ENCODE peak calls at places on chromosome 9, in six cellular contexts. M is heart left ventricle, F is AG09309, S is AG10803, B is lower leg skin, O is skeletal muscle cell. V is an unnamed sample.

GRCh38 chr9:91060520-91061343 is 259.1 kb downstream of the SYK start:
- DNase-seq in B (peak), F (peak), S (peak), O (peak), M (no peak), V (peak)

GRCh38 chr9:6014668-6015270 is 655 bp downstream of the RANBP6 start:
- DNase-seq in O (peak), B (no peak), M (no peak), S (peak), F (no peak), V (peak)

GRCh38 chr9:125484632-125485282 is 222.3 kb downstream of the MAPKAP1 start:
- DNase-seq in O (no peak), S (peak), M (no peak), B (peak), F (no peak), V (peak)

GRCh38 chr9:7273575-7273974 is 515.8 kb downstream of the KDM4C start:
- DNase-seq in S (peak), F (peak), M (no peak), O (no peak), B (no peak), V (no peak)

GRCh38 chr9:89410709-89411111 is 87.2 kb downstream of the SEMA4D start:
- DNase-seq in S (no peak), M (no peak), F (no peak), B (no peak), O (no peak), V (no peak)

GRCh38 chr9:134317431-134318414 is 8.5 kb upstream of the RXRA start:
- DNase-seq in O (peak), B (no peak), S (peak), M (peak), F (no peak), V (peak)

GRCh38 chr9:105969672-105970071 is 275.3 kb downstream of the TMEM38B start:
- DNase-seq in O (no peak), S (peak), M (no peak), B (no peak), F (no peak), V (no peak)

GRCh38 chr9:14616188-14616982 is 76.8 kb downstream of the ZDHHC21 start:
- DNase-seq in M (no peak), O (peak), S (peak), B (no peak), F (peak), V (peak)

GRCh38 chr9:82206946-82207345 is 218.4 kb downstream of the SPATA31D1 start:
- DNase-seq in F (no peak), M (no peak), O (no peak), B (no peak), S (no peak), V (no peak)

GRCh38 chr9:133032171-133032570 is 1.4 kb downstream of the GTF3C5 start:
- DNase-seq in O (no peak), S (no peak), F (no peak), B (no peak), M (no peak), V (no peak)

GRCh38 chr9:137374131-137374845 is 48.7 kb downstream of the EXD3 start:
- DNase-seq in S (no peak), F (no peak), O (no peak), M (peak), B (no peak), V (no peak)

GRCh38 chr9:121349009-121349408 is 21.0 kb downstream of the STOM start:
- DNase-seq in B (no peak), M (no peak), F (no peak), O (no peak), S (peak), V (no peak)

GRCh38 chr9:132142883-132143282 is 19.0 kb upstream of the NTNG2 start:
- DNase-seq in M (no peak), S (no peak), B (no peak), O (no peak), F (no peak), V (no peak)

GRCh38 chr9:98256632-98257218 is 1.3 kb upstream of the TBC1D2 start:
- DNase-seq in F (no peak), B (no peak), S (no peak), M (no peak), O (no peak), V (no peak)

GRCh38 chr9:84862786-84863185 is 193.3 kb downstream of the NTRK2 start:
- DNase-seq in B (peak), O (no peak), S (peak), M (no peak), F (no peak), V (no peak)

GRCh38 chr9:107036367-107036766 is 173.4 kb downstream of the ZNF462 start:
- DNase-seq in F (no peak), B (no peak), O (no peak), S (no peak), M (no peak), V (no peak)

GRCh38 chr9:93121316-93122241 is 12.5 kb downstream of the NINJ1 start:
- DNase-seq in B (no peak), S (no peak), F (no peak), O (no peak), M (peak), V (no peak)

GRCh38 chr9:93080406-93080805 is 15.6 kb upstream of the CARD19 start:
- DNase-seq in F (no peak), S (no peak), M (no peak), B (no peak), O (no peak), V (no peak)

GRCh38 chr9:125513634-125514413 is 193.2 kb downstream of the MAPKAP1 start:
- DNase-seq in F (peak), S (peak), O (no peak), B (no peak), M (no peak), V (peak)

GRCh38 chr9:19410594-19410993 is 1.8 kb downstream of the ACER2 start:
- DNase-seq in S (no peak), O (no peak), M (no peak), F (no peak), B (no peak), V (no peak)
- H3K4me3 ChIP-seq in S (no peak), O (no peak), M (no peak), F (no peak), B (no peak), V (no peak)

GRCh38 chr9:126720661-126721530 is 83.9 kb upstream of the ZBTB43 start:
- DNase-seq in O (no peak), M (no peak), F (no peak), B (no peak), S (no peak), V (no peak)

GRCh38 chr9:126722922-126723806 is 81.7 kb upstream of the ZBTB43 start:
- DNase-seq in S (no peak), O (no peak), F (no peak), M (peak), B (no peak), V (no peak)

GRCh38 chr9:126721531-126722098 is 83.2 kb upstream of the ZBTB43 start:
- DNase-seq in F (no peak), O (no peak), B (no peak), S (no peak), M (no peak), V (no peak)

GRCh38 chr9:126723807-126724172 is 81.0 kb upstream of the ZBTB43 start:
- DNase-seq in F (no peak), B (no peak), O (no peak), S (no peak), M (no peak), V (no peak)

DNA sequence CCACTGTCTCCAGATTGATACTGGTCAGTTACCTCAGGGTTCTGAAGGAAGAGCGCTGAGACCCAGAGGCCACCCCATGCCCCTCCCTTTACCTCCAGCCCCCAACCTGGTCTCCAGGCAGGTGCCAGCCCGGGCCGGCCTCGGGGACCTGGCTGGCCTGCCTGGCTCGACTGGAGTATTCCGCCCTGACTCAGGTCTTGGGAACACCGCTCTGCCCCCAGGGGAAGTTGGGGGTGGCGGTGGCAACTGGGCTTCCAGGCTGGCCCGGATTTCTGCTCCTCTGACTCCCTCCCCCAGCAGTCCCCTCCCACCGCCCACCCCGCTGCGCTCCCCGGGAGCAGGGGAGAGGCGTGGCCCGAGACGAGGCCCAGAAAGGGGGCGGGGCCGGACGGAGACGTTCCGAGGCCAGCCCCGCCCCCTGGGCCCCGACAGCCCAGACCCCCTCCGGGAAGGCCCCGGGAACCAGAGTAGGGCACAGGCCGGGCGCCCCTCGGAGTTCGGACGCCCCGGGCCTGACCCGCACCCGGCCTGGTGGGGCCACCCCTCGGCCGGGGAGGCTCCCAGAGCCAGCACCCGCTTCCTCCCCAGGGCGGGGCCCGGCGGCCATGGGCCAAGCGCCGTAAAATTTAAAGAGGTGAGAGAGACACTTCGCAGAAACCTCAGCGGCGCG is 82.5 kb upstream of the ZBTB43 start:
- DNase-seq in B (peak), F (no peak), O (no peak), M (peak), S (peak), V (no peak)
- H3K4me3 ChIP-seq in B (peak), F (peak), O (peak), M (peak), S (peak), V (peak)

DNA sequence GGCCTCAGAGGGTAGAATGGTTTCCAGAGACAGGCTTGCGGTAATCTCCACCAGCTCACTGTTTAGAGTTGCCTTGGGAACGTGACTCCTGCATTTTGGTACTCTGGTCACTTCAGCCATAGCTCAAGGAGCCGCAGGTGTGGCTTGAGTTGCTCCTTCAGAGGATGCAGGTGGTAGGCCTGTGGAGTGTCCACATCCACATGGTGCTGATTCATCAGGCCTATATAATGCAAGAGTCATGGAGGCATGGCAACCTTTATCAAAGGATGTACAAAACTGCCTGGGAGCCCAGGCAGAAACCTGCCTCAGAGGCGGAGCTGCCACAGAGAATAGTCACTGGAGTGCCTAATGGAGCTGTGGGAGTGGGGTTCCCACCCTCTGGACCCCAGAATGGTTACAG is 114.2 kb downstream of the ANXA1 start:
- DNase-seq in O (no peak), F (no peak), B (no peak), S (no peak), M (no peak), V (no peak)
- H3K4me3 ChIP-seq in O (no peak), F (no peak), B (no peak), S (no peak), M (no peak), V (no peak)

DNA sequence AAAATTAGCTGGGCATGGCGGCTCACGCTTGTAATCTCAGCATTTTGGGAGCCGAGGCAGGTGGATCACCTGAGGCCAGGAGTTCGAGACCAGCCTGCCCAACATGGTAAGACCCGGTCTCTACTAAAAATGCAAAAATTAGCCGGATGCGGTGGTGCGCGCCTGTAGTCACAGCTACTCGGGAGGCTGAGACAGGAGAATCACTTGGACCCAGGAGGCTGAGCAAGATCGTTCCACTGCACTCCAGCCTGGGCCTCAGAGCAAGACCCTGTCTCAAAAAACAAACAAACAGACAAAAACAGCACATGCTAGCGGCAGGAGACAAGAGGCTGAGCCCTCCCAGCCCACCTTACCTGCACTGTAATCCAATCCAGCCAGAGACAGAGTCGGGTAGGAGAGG is 1.1 kb upstream of the DOLPP1 start:
- DNase-seq in B (no peak), S (no peak), M (no peak), O (no peak), F (no peak), V (no peak)
- H3K4me3 ChIP-seq in B (no peak), S (peak), M (peak), O (peak), F (peak), V (peak)

DNA sequence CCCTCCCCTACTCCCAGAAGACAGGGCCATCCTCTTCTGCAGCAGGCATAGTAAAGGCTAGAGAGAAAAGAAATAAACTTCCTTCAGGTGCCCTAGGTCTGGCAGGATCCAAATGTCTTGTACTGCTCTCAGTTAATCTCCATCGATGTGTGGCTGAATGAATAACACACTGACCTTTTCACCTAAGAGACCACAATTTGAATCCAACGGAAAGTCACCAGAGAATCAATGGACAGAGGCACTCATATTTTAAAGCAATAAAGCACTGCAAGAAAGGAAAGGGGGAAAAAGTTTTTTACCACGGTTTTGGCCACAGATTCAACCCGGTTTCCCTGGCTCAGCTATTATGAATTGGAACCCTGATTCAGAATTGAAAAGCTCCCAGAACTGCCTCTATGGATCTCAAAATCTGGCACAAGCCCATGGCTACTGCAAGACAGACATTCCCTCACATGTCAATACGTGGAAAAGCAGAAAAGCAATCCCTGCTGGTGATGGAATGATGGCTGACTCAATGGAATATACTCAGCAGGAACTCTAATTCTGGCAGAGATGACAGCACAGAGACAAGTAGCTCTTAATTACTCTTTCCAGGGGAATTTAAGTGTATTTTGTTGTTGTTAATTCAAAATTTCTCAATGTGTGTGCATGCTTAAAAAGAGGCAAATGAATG is 329.3 kb downstream of the BNC2 start:
- DNase-seq in B (no peak), O (no peak), F (no peak), S (peak), M (no peak), V (no peak)
- H3K4me3 ChIP-seq in B (no peak), O (no peak), F (no peak), S (no peak), M (no peak), V (no peak)